ENCODE peak calls at places on chromosomes 11 and 22, in five cellular contexts. O, B, E, U and I are unnamed samples.

GRCh38 chr22:40294696-40295095 is 51.6 kb upstream of the ADSL start:
- DNase-seq in O (no peak), B (no peak), E (no peak), U (no peak), I (no peak)

GRCh38 chr11:72243567-72244316 is at the start of gene PHOX2A:
- DNase-seq in B (peak), U (no peak), O (no peak), E (no peak), I (no peak)

GRCh38 chr22:33515733-33516297 is 404.5 kb downstream of the LARGE1 start:
- DNase-seq in O (no peak), U (no peak), E (no peak), B (no peak), I (no peak)

GRCh38 chr11:76152741-76153608 is 53.3 kb downstream of the WNT11 start:
- DNase-seq in O (no peak), U (no peak), E (no peak), B (no peak), I (no peak)

GRCh38 chr11:5043385-5043784 is 2.9 kb upstream of the OR52J3 start:
- DNase-seq in O (no peak), U (no peak), E (no peak), B (no peak), I (no peak)

GRCh38 chr11:33387996-33388395 is 130.8 kb downstream of the HIPK3 start:
- DNase-seq in O (no peak), U (no peak), B (no peak), E (no peak), I (no peak)

GRCh38 chr22:20864186-20864908 is 5.5 kb downstream of the SNAP29 start:
- DNase-seq in E (no peak), B (no peak), O (no peak), U (no peak), I (no peak)

GRCh38 chr22:20813056-20813455 is 39.1 kb downstream of the SERPIND1 start:
- DNase-seq in E (no peak), O (no peak), B (no peak), U (no peak), I (no peak)

GRCh38 chr11:115659061-115659963 is 155.1 kb upstream of the CADM1 start:
- DNase-seq in U (no peak), B (no peak), E (no peak), O (peak), I (peak)

GRCh38 chr22:27984723-27985122 is 65.7 kb upstream of the PITPNB start:
- DNase-seq in U (no peak), O (no peak), E (no peak), B (no peak), I (no peak)

GRCh38 chr11:46865340-46865739 is 19.3 kb upstream of the CKAP5 start:
- DNase-seq in U (no peak), E (no peak), B (no peak), O (peak), I (no peak)

GRCh38 chr11:13664351-13664750 is 4.1 kb upstream of the FAR1 start:
- DNase-seq in O (no peak), U (no peak), E (no peak), B (no peak), I (no peak)

GRCh38 chr11:14971865-14972580 is at the start of gene CALCA:
- DNase-seq in B (peak), E (no peak), U (no peak), O (no peak), I (no peak)

GRCh38 chr11:34358666-34359547 is 1.1 kb upstream of the ABTB2 start:
- DNase-seq in E (peak), O (peak), B (peak), U (peak), I (peak)

GRCh38 chr11:118690553-118691304 is 11.3 kb upstream of the TREH start:
- DNase-seq in E (no peak), O (no peak), U (no peak), B (no peak), I (no peak)

GRCh38 chr11:118689852-118690552 is 10.6 kb upstream of the TREH start:
- DNase-seq in E (peak), B (peak), U (peak), O (peak), I (peak)

GRCh38 chr11:118688851-118689502 is 9.5 kb upstream of the TREH start:
- DNase-seq in O (no peak), U (no peak), B (no peak), E (no peak), I (no peak)

GRCh38 chr11:118687906-118688305 is 8.5 kb upstream of the TREH start:
- DNase-seq in B (no peak), U (no peak), O (no peak), E (no peak), I (no peak)

GRCh38 chr11:118689503-118689851 is 10.0 kb upstream of the TREH start:
- DNase-seq in B (no peak), U (no peak), E (no peak), O (no peak), I (no peak)
- H3K4me3 ChIP-seq in B (peak), U (no peak), E (no peak), O (peak), I (no peak)

DNA sequence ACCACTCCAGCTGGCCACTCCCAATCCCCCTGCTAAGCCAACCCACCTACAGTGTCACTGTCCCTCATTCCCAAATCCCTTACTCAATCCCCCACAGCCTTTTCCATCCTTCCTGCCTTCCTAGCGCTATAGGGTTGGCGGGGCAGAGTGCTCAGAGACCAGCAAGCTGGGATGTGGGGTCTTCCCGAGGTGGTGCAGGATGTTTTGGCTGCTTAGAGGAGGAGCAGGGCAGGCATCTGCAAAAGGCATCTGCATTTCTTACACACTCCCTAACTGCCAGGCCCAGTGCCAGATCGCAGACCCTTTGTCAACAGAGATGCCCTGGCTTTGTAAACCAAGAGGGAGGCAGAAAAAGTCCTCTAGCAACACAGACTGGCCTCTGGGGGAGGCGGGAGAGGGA is 37.9 kb upstream of the ADA2 start:
- DNase-seq in E (no peak), O (no peak), U (no peak), B (no peak), I (no peak)
- H3K4me3 ChIP-seq in E (no peak), O (no peak), U (no peak), B (no peak), I (no peak)

GRCh38 chr22:44677299-44678244 is 24.4 kb upstream of the PRR5 start:
- DNase-seq in O (no peak), E (no peak), U (no peak), B (no peak), I (no peak)
- H3K4me3 ChIP-seq in O (no peak), E (peak), U (no peak), B (peak), I (no peak)

GRCh38 chr11:45209480-45209879 is 63.0 kb downstream of the PRDM11 start:
- DNase-seq in U (no peak), B (no peak), O (no peak), E (no peak), I (no peak)
- H3K4me3 ChIP-seq in U (no peak), B (no peak), O (no peak), E (no peak), I (no peak)

GRCh38 chr11:114168086-114168448 is 108.6 kb downstream of the ZBTB16 start:
- DNase-seq in B (no peak), O (no peak), U (no peak), E (no peak), I (no peak)
- H3K4me3 ChIP-seq in B (no peak), O (no peak), U (no peak), E (no peak), I (no peak)

DNA sequence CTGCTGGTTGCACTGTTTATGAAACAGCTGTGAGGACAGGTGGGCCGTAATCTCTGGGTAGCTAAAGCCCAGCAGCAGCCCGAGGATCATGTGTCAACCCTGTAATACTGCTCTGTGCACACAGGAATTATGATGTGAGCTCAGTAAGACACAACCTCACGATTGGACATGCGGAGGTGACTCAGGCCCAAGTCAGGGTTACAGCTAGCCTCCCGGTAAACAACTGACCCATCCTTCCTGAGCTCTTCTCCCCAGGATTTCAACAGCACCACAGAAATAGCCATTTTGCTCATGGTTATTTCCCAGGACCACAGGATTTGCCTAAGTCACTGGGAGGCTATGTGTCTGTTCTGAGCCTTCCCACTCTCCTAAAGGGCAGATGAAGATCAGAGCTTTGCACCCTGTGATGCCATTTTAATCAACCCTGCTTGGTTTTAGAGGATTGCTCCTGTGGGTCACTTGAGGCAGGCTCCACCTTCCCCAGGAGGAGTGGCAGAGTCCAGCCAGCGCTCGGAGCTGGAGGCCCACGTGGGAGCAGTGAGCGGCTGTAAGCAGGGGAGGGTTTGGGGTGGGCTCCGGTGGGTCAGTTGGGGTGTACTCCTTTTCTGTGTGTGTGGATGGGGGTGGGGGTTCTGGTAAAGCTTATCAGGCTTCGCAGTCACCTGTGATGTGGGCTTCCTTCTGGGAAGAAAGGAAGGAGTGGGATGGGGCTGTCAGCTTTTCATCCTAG is at the start of gene AMPD3:
- DNase-seq in E (no peak), O (peak), B (no peak), U (peak), I (no peak)
- H3K4me3 ChIP-seq in E (peak), O (peak), B (peak), U (peak), I (peak)

GRCh38 chr22:48490513-48491411 is 1336.9 kb downstream of the BRD1 start:
- DNase-seq in B (no peak), O (no peak), U (no peak), E (no peak), I (no peak)

GRCh38 chr22:48493733-48494132 is 1333.9 kb downstream of the BRD1 start:
- DNase-seq in E (no peak), U (no peak), B (no peak), O (no peak), I (no peak)

GRCh38 chr22:48491451-48491941 is 1336.2 kb downstream of the BRD1 start:
- DNase-seq in O (no peak), E (no peak), U (no peak), B (no peak), I (no peak)

GRCh38 chr22:48494256-48494967 is 1333.3 kb downstream of the BRD1 start:
- DNase-seq in B (no peak), O (no peak), U (no peak), E (no peak), I (no peak)

GRCh38 chr22:48492371-48493320 is 1335.0 kb downstream of the BRD1 start:
- DNase-seq in E (no peak), O (peak), U (no peak), B (peak), I (peak)
- H3K4me3 ChIP-seq in E (no peak), O (no peak), U (no peak), B (no peak), I (no peak)

DNA sequence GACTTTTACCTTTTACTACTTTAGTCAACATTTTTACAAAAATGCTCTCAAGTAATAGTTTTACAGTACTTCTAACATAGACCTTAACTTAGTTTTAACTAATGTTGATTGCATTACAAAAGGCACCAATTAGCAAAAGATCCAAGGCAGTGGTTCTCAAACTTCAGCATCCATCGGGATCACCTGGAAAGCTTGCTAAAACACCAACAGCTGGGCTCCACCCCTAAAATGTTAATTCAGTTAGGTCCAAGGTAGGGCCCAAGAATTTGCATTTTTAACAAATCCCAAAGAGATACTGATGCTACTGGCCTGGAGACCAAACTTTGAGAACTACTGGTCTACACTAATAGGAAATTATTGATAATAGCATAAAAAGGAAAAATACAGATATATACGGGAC is 5.9 kb downstream of the MTMR2 start:
- DNase-seq in B (no peak), E (no peak), O (no peak), U (no peak), I (no peak)
- H3K4me3 ChIP-seq in B (no peak), E (no peak), O (no peak), U (no peak), I (no peak)

GRCh38 chr22:50171319-50171964 is 911 bp downstream of the PANX2 start:
- DNase-seq in U (no peak), O (no peak), B (peak), E (no peak), I (no peak)

GRCh38 chr22:50167689-50168489 is 2.6 kb upstream of the PANX2 start:
- DNase-seq in E (no peak), O (no peak), B (peak), U (peak), I (no peak)

GRCh38 chr22:50169181-50169759 is 1.3 kb upstream of the PANX2 start:
- DNase-seq in B (peak), E (no peak), U (no peak), O (no peak), I (no peak)

GRCh38 chr22:50170453-50171318 is at the start of gene PANX2:
- DNase-seq in O (peak), U (no peak), B (peak), E (no peak), I (no peak)

GRCh38 chr22:50169774-50170341 is 673 bp upstream of the PANX2 start:
- DNase-seq in B (peak), U (no peak), O (peak), E (no peak), I (no peak)
- H3K4me3 ChIP-seq in B (peak), U (peak), O (peak), E (no peak), I (no peak)

GRCh38 chr11:83827940-83828554 is 541.9 kb upstream of the CCDC90B start:
- DNase-seq in U (no peak), B (no peak), O (peak), E (no peak), I (peak)
- H3K4me3 ChIP-seq in U (no peak), B (no peak), O (peak), E (no peak), I (no peak)